ENCODE peak calls at places on chromosomes 16 and 17, in ten cellular contexts. B, X, V, G, E, J, F, N, A and D are unnamed samples.

GRCh38 chr17:6936370-6937028 is 59.4 kb upstream of the ALOX12 start:
- DNase-seq in E (no peak), X (no peak), B (no peak), A (no peak), J (no peak), G (peak; percentile 6), N (no peak), F (peak; percentile 69), V (peak; percentile 70), D (no peak)

GRCh38 chr16:85480727-85481101 is 132.4 kb upstream of the GSE1 start:
- DNase-seq in F (no peak), V (no peak), X (no peak), J (peak; percentile 32), G (no peak), A (no peak), N (no peak), E (no peak), B (no peak), D (no peak)

GRCh38 chr16:5066511-5066910 is 755 bp upstream of the C16orf89 start:
- DNase-seq in V (no peak), B (no peak), X (no peak), F (no peak), J (no peak), E (no peak), G (no peak), A (no peak), N (no peak), D (no peak)

GRCh38 chr17:72030067-72030899 is 90.5 kb upstream of the SOX9 start:
- DNase-seq in V (peak; percentile 53), J (peak; percentile 77), F (peak; percentile 97), A (no peak), X (no peak), E (peak; percentile 63), B (peak; percentile 11), G (peak; percentile 61), N (peak; percentile 82), D (peak; percentile 44)

GRCh38 chr16:290015-290680 is 7.2 kb downstream of the PDIA2 start:
- DNase-seq in J (no peak), A (no peak), E (no peak), V (no peak), N (no peak), G (no peak), F (no peak), B (no peak), X (no peak), D (no peak)

GRCh38 chr17:29579866-29580771 is 9.3 kb downstream of the GIT1 start:
- DNase-seq in V (peak; percentile 95), N (peak; percentile 86), G (peak; percentile 75), F (peak; percentile 91), B (peak; percentile 57), J (peak; percentile 89), E (peak; percentile 82), X (peak; percentile 88), A (peak; percentile 84), D (peak; percentile 95)

GRCh38 chr16:30691907-30692306 is 7.1 kb upstream of the SRCAP start:
- DNase-seq in X (no peak), F (no peak), E (no peak), J (no peak), V (no peak), G (no peak), A (no peak), N (no peak), B (no peak), D (no peak)

GRCh38 chr16:81567987-81568748 is 123.6 kb downstream of the CMIP start:
- DNase-seq in E (peak; percentile 78), X (no peak), N (no peak), J (no peak), B (no peak), F (no peak), V (peak; percentile 94), A (no peak), G (peak; percentile 43), D (no peak)

GRCh38 chr17:44759096-44759915 is 518 bp downstream of the ADAM11 start:
- DNase-seq in J (no peak), X (no peak), B (no peak), V (no peak), A (no peak), F (no peak), N (no peak), G (no peak), E (no peak), D (peak; percentile 56)

GRCh38 chr17:15351925-15352324 is 10.5 kb upstream of the TEKT3 start:
- DNase-seq in A (no peak), X (no peak), E (peak; percentile 97), V (peak; percentile 68), N (no peak), J (no peak), B (no peak), F (no peak), G (peak; percentile 88), D (no peak)

GRCh38 chr17:59846391-59847165 is 46.2 kb downstream of the TUBD1 start:
- DNase-seq in J (peak; percentile 53), G (peak; percentile 94), A (no peak), F (no peak), X (no peak), N (no peak), B (no peak), V (peak; percentile 57), E (peak; percentile 99), D (peak; percentile 43)

GRCh38 chr16:24645739-24646645 is 83.5 kb upstream of the TNRC6A start:
- DNase-seq in G (peak; percentile 100), E (peak; percentile 98), F (peak; percentile 87), N (no peak), B (no peak), X (no peak), J (no peak), A (no peak), V (peak; percentile 67), D (no peak)

GRCh38 chr17:3046753-3047152 is 16.7 kb downstream of the OR1D5 start:
- DNase-seq in X (no peak), V (no peak), F (no peak), E (no peak), N (no peak), A (no peak), J (no peak), G (no peak), B (no peak), D (no peak)

GRCh38 chr17:3038941-3039340 is 24.5 kb downstream of the OR1D5 start:
- DNase-seq in J (no peak), X (no peak), V (peak; percentile 35), N (no peak), G (no peak), B (no peak), F (no peak), A (no peak), E (no peak), D (no peak)

GRCh38 chr17:3039748-3040147 is 23.7 kb downstream of the OR1D5 start:
- DNase-seq in B (no peak), F (no peak), X (no peak), G (peak; percentile 26), V (no peak), A (no peak), J (no peak), E (no peak), N (no peak), D (no peak)

GRCh38 chr17:3040882-3041281 is 22.5 kb downstream of the OR1D5 start:
- DNase-seq in B (no peak), F (no peak), X (no peak), N (no peak), A (no peak), G (no peak), E (no peak), J (no peak), V (no peak), D (no peak)

DNA sequence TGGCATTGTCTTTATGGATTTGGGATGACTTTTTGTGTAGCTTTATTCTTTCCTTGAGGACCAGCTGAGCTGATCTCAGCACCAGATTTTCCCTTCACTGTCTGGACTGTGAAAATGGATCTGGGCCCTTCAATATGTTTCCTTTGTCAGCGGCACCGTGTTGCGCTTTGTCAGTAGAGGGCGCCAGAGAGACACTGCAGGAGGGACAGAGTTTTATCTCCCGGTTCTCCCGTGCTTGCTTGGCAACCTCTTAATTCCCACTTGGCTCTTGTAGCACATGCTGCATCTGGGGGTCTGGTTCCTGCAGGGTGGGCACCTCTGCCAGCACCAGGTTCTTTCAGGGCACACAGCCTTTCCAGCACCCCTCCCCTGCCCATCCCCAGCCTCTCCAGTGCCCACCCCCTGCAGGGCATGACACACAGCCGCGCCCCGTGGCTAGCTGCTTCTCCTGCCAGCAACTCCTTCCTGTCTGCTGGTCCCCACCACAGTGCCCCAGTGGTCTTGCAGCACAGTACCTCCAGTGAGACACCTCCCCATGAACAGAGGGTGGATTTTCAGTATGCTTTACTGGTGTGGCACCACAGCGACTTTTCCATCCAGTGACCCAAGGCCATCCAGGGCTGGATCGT is 19.6 kb downstream of the OR1D5 start:
- DNase-seq in V (peak; percentile 37), N (peak; percentile 61), E (no peak), A (no peak), B (no peak), G (no peak), F (peak; percentile 58), X (no peak), J (peak; percentile 34), D (no peak)
- TF ChIP-seq CTCF in V (no peak), N (peak; percentile 66), E (peak; percentile 42), A (peak; percentile 34), B (peak; percentile 33), G (no peak), F (peak; percentile 50), X (no peak), J (peak; percentile 77), D (peak; percentile 23)

GRCh38 chr17:77914440-77915254 is 43.9 kb upstream of the TNRC6C start:
- DNase-seq in N (peak; percentile 67), A (no peak), V (no peak), J (peak; percentile 29), E (no peak), X (no peak), B (no peak), F (peak; percentile 79), G (no peak), D (no peak)
- TF ChIP-seq CTCF in N (no peak), A (peak; percentile 38), V (no peak), J (peak; percentile 71), E (peak; percentile 50), X (peak; percentile 19), B (peak; percentile 33), F (peak; percentile 39), G (no peak), D (no peak)

DNA sequence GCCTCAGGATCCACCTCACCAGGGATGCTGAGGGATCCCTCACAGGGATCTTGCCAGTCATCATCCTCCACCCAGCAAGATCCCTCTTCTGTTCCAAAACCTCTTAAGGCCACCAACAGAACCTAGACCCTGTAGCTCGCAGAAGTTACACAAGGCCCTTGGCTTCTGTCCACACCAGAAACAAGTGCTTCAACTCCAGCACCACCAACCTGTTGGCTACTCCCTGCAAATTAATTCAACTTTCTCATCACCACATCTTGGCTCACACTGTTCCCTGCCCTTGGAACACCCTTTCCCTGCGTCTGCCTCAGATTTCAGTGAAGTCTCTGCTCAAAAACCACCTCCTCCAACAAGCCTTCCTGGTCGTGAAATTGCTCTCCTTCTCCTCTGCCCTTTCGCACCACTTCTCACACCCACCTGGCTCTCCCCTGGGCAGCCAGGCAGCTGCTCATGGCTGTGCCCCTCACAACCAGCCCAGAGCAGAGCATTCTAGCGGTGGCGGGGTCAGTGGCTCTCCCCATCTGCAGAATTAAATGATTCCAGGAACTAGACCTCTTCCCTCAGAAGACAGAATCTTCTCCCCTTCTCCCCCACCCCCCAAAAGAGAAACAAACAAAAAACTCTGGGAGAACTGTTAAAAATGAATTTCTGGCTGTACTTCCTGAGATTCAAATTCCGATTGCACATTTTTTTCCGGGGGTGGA is 1.8 kb downstream of the PLLP start:
- DNase-seq in A (no peak), B (no peak), E (no peak), J (no peak), G (no peak), N (no peak), X (no peak), V (no peak), F (no peak), D (no peak)
- TF ChIP-seq CTCF in A (no peak), B (no peak), E (no peak), J (no peak), G (no peak), N (no peak), X (no peak), V (no peak), F (no peak), D (no peak)

GRCh38 chr17:38917259-38917658 is 8.2 kb upstream of the LASP1NB start:
- DNase-seq in J (peak; percentile 25), F (no peak), N (no peak), V (peak; percentile 21), E (peak; percentile 7), X (no peak), A (no peak), G (no peak), B (no peak), D (no peak)
- TF ChIP-seq CTCF in J (peak; percentile 70), F (no peak), N (no peak), V (no peak), E (no peak), X (no peak), A (no peak), G (peak; percentile 8), B (no peak), D (no peak)